ENCODE peak calls at places on chromosome 22, in four cellular contexts. S, O, T and F are unnamed samples.

GRCh38 chr22:50641696-50642607 is 14.0 kb upstream of the ARSA start:
- DNase-seq in T (no peak), S (peak), O (no peak), F (no peak)

GRCh38 chr22:46054091-46054877 is 77.3 kb upstream of the WNT7B start:
- DNase-seq in O (peak), S (peak), T (no peak), F (peak)

GRCh38 chr22:43830931-43831560 is 18.9 kb upstream of the EFCAB6 start:
- DNase-seq in S (no peak), T (no peak), O (no peak), F (peak)

GRCh38 chr22:36617694-36618522 is 85.6 kb downstream of the CACNG2 start:
- DNase-seq in O (peak), S (no peak), T (no peak), F (no peak)

GRCh38 chr22:49894321-49895072 is 23.7 kb downstream of the ALG12 start:
- DNase-seq in S (no peak), T (no peak), O (no peak), F (no peak)

GRCh38 chr22:31870890-31871289 is 73.4 kb upstream of the YWHAH start:
- DNase-seq in O (no peak), T (no peak), S (peak), F (no peak)

GRCh38 chr22:28977481-28977971 is 84.1 kb downstream of the C22orf31 start:
- DNase-seq in O (no peak), T (no peak), S (no peak), F (no peak)

GRCh38 chr22:27238935-27239510 is 562.5 kb downstream of the MN1 start:
- DNase-seq in S (peak), T (peak), O (peak), F (no peak)

GRCh38 chr22:42635531-42635930 is 4.9 kb downstream of the ATP5MGL start:
- DNase-seq in T (peak), S (peak), O (no peak), F (no peak)

GRCh38 chr22:37627545-37627944 is 11.9 kb upstream of the SH3BP1 start:
- DNase-seq in T (no peak), O (no peak), S (no peak), F (peak)

GRCh38 chr22:23282089-23282501 is 101.8 kb downstream of the BCR start:
- DNase-seq in T (peak), O (peak), S (peak), F (no peak)
- TF ChIP-seq CTCF in T (no peak), O (no peak), S (no peak), F (peak)

GRCh38 chr22:39181356-39181755 is 28.9 kb upstream of the CBX7 start:
- DNase-seq in S (no peak), O (no peak), T (no peak), F (no peak)
- TF ChIP-seq CTCF in S (no peak), O (no peak), T (no peak), F (no peak)

GRCh38 chr22:41092023-41092817 is at the start of gene EP300:
- DNase-seq in O (peak), S (peak), T (peak), F (peak)
- TF ChIP-seq CTCF in O (no peak), S (peak), T (peak), F (peak)

GRCh38 chr22:39216143-39216490 is 28.7 kb downstream of the PDGFB start:
- DNase-seq in S (no peak), O (peak), T (no peak), F (no peak)
- TF ChIP-seq CTCF in S (no peak), O (no peak), T (no peak), F (peak)

GRCh38 chr22:19891350-19892248 is 36.9 kb upstream of the GNB1L start:
- DNase-seq in T (no peak), O (no peak), S (peak), F (no peak)
- TF ChIP-seq CTCF in T (no peak), O (no peak), S (no peak), F (no peak)